ENCODE peak calls at places on chromosome 18, in nine cellular contexts. V is lower lobe of right lung, Q is kidney epithelial cell, J is tibial artery, F is lung, K is colonic mucosa, H is GM13977, M is GM23338, I is epithelial cell of proximal tubule. B is an unnamed sample.

GRCh38 chr18:68840554-68841263 is 42.8 kb downstream of the CCDC102B start:
- DNase-seq in J (no peak), I (peak), K (no peak), V (no peak), H (no peak), F (peak), M (peak), Q (peak), B (no peak)

GRCh38 chr18:60563082-60563481 is 190.5 kb upstream of the MC4R start:
- DNase-seq in H (no peak), K (no peak), F (no peak), M (no peak), V (no peak), I (no peak), Q (no peak), J (no peak), B (no peak)

GRCh38 chr18:9838144-9838877 is 47.5 kb upstream of the TXNDC2 start:
- DNase-seq in F (peak), V (peak), H (no peak), I (peak), M (peak), Q (no peak), J (no peak), K (no peak), B (no peak)

GRCh38 chr18:31555971-31556747 is 35.5 kb upstream of the TTR start:
- DNase-seq in M (peak), H (peak), J (no peak), Q (peak), V (no peak), F (no peak), K (peak), I (peak), B (peak)

GRCh38 chr18:42821492-42821891 is 294.0 kb downstream of the RIT2 start:
- DNase-seq in I (no peak), M (no peak), Q (no peak), V (no peak), H (no peak), J (no peak), F (no peak), K (no peak), B (no peak)

GRCh38 chr18:63083555-63083954 is 236.0 kb downstream of the BCL2 start:
- DNase-seq in K (no peak), F (no peak), I (no peak), Q (no peak), H (no peak), V (no peak), J (no peak), M (no peak), B (no peak)

GRCh38 chr18:33128581-33128980 is 311.9 kb downstream of the CCDC178 start:
- DNase-seq in H (no peak), K (no peak), V (no peak), I (no peak), F (no peak), M (no peak), J (no peak), Q (no peak), B (no peak)

GRCh38 chr18:42274488-42275137 is 319.6 kb downstream of the PIK3C3 start:
- DNase-seq in M (peak), I (no peak), V (no peak), F (no peak), H (peak), Q (no peak), K (no peak), J (no peak), B (peak)

GRCh38 chr18:79897940-79898625 is 53.4 kb downstream of the SLC66A2 start:
- DNase-seq in Q (no peak), J (no peak), M (no peak), H (no peak), V (no peak), I (no peak), K (no peak), F (no peak), B (no peak)

GRCh38 chr18:398866-399637 is 101.4 kb downstream of the COLEC12 start:
- DNase-seq in Q (no peak), I (no peak), K (no peak), J (no peak), H (no peak), M (no peak), F (no peak), V (no peak), B (no peak)

GRCh38 chr18:8167036-8167435 is 442.2 kb upstream of the RAB12 start:
- DNase-seq in J (no peak), V (no peak), Q (no peak), M (no peak), K (no peak), F (no peak), I (no peak), H (no peak), B (no peak)

GRCh38 chr18:24078391-24078790 is 60.5 kb upstream of the CABYR start:
- DNase-seq in K (no peak), M (no peak), F (no peak), V (no peak), Q (no peak), J (no peak), H (no peak), I (no peak), B (no peak)

GRCh38 chr18:25727281-25727680 is 363.1 kb downstream of the SS18 start:
- DNase-seq in K (no peak), Q (no peak), M (no peak), J (no peak), I (no peak), V (no peak), F (no peak), H (no peak), B (no peak)

GRCh38 chr18:61443311-61443710 is 110.1 kb downstream of the CDH20 start:
- DNase-seq in J (no peak), Q (no peak), H (no peak), V (no peak), F (no peak), M (no peak), K (no peak), I (no peak), B (no peak)

GRCh38 chr18:3424280-3424890 is 25.6 kb upstream of the TGIF1 start:
- DNase-seq in J (no peak), F (no peak), I (no peak), Q (no peak), K (no peak), V (no peak), H (no peak), M (no peak), B (no peak)

DNA sequence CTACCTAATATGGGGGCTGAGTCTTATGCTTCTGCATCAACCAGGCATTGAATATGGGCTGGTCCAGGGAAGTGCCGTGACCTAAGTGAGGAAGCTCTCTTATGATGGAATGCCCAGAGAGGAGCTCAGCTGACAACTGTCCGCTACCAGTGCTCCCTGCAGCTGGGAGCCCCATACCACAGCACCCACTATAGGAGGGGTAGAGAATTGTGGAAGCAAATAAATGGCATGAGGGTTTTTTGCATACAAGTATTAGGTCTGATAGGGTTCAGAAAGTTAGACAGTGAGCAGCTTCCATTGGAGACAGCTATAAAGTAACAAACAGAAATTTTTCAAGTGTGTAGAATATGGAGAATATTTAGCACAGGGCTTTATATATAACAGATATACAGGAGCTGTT is 4.6 kb downstream of the TIMM21 start:
- DNase-seq in M (peak), F (no peak), I (no peak), H (no peak), J (no peak), K (no peak), Q (no peak), V (no peak), B (no peak)
- TF ChIP-seq CTCF in M (peak), F (no peak), I (peak), H (no peak), J (no peak), K (no peak), Q (peak), V (no peak), B (no peak)

GRCh38 chr18:49168970-49169619 is 218.3 kb upstream of the SMAD7 start:
- DNase-seq in H (peak), J (no peak), I (no peak), V (no peak), F (peak), M (peak), Q (no peak), K (peak), B (peak)
- TF ChIP-seq CTCF in H (peak), J (no peak), I (peak), V (no peak), F (no peak), M (peak), Q (no peak), K (no peak), B (no peak)

DNA sequence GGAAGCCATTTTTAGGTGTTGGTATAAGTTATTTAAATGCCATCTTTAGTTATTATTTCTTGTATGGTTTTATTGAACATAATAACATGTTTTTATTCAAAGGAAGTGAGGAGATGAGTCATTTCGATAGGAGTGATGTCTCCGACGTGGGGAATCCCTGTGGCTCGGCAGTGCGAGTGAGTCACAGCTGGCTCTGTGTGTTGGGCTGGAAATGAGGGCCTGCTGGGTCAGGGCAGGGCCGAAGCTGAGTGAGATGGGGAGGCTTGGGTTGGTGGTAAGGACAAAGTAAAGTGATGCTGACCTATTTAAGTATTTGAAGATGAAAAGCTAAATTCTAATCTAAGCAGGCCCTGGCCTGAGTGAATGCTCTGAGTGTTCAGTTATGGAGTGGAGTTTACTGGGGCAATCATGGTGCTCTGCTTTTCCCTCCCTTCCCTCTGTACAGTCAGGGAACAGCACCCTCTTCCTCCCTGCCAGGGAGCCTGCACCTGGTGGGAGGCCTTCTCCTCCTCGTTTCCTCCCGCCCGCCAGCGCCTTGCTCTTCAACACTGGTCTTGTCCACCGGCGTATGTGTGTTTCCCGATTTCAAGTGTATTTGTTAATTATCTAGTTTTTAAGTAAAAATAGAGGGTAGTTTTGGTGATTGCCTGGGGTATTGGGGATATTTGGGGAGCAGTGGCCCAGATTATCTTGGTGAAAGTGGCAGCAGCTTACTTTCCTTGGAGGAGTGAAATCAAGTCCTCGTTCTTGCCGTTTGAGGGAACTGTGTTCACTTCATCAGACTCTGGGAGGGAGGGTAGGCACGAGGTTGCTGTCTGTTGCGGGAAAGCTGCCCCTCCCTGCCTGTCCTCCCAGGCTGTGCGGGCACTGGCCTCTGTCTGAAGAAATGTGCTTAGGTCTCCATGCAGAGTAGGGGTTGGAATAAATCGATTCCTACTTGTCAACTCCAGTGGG is 157.0 kb downstream of the LDLRAD4 start:
- DNase-seq in J (peak), I (no peak), M (no peak), Q (peak), H (peak), V (no peak), K (no peak), F (peak), B (peak)
- TF ChIP-seq CTCF in J (no peak), I (no peak), M (no peak), Q (peak), H (no peak), V (no peak), K (no peak), F (no peak), B (no peak)

DNA sequence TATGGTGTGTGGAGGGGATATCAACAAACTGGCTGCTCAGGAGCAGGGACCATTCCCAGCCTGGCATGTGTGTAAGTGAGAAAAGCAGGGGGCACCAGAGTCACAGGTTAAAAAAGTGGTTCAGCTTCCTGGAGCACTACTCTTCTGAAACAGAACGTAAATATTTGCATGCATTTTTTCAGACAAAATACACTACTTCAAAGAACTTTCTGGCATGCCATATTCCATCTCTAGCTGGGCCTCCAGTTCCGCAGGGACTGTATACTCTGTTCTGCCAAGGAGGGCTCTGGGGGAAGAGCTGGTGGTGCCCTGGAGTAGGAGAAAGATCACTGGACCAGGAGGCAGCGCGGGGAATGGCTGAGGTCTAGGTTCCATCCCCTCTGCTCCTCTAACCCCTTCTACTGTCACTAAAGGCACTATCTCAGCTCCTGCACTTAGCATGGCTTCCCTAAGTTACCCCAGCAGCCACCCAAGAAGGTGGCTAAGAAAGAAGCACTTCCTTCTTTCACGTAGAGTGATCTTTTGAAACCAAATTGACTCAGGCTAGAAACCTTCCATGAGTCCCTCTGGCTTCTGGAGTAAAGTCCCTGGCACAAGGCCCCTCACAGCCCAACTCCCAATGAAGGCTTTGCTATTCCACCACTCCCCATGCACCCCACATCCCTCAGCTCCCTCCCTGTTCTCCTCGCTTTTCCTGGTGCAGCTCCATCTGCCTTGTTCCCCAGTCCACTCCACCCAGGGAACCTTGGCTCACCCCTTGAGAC is 57.6 kb upstream of the CABLES1 start:
- DNase-seq in Q (no peak), J (no peak), I (no peak), H (no peak), F (no peak), M (peak), K (no peak), V (no peak), B (peak)
- TF ChIP-seq CTCF in Q (peak), J (no peak), I (peak), H (no peak), F (no peak), M (peak), K (peak), V (peak), B (no peak)

GRCh38 chr18:78429127-78430108 is 550.2 kb upstream of the SALL3 start:
- DNase-seq in F (no peak), K (no peak), V (no peak), H (no peak), J (no peak), M (no peak), Q (no peak), I (no peak), B (no peak)

GRCh38 chr18:78436110-78436509 is 543.5 kb upstream of the SALL3 start:
- DNase-seq in Q (no peak), H (no peak), F (no peak), K (no peak), V (no peak), J (no peak), M (no peak), I (no peak), B (no peak)

GRCh38 chr18:78430171-78430857 is 549.3 kb upstream of the SALL3 start:
- DNase-seq in Q (no peak), H (no peak), M (no peak), J (no peak), V (no peak), I (no peak), K (no peak), F (no peak), B (no peak)

GRCh38 chr18:78427081-78427480 is 552.5 kb upstream of the SALL3 start:
- DNase-seq in K (no peak), F (no peak), V (no peak), J (no peak), M (no peak), I (no peak), H (no peak), Q (no peak), B (no peak)

DNA sequence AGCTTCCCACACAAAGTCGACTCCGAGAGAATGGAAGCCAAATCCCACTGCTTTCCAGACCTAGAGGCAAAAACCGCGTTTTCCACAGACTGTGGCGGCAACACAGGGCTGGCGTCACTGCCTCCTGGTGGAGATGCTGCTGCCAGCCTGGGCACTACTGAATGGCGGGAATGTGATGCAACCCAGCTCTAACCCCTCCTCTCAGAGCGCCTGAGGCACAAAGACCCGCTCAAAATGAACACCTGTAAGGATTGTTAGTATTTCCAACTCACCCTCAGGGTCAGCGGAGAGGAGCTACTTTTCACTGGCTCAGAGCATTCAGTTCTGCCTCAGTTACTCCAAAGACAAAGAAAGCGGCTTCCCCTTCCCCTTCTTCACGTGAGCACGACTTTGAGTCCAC is 548.0 kb upstream of the SALL3 start:
- DNase-seq in M (no peak), V (no peak), I (no peak), H (no peak), F (no peak), Q (no peak), J (no peak), K (no peak), B (no peak)
- TF ChIP-seq CTCF in M (no peak), V (no peak), I (no peak), H (no peak), F (no peak), Q (no peak), J (no peak), K (no peak), B (no peak)

DNA sequence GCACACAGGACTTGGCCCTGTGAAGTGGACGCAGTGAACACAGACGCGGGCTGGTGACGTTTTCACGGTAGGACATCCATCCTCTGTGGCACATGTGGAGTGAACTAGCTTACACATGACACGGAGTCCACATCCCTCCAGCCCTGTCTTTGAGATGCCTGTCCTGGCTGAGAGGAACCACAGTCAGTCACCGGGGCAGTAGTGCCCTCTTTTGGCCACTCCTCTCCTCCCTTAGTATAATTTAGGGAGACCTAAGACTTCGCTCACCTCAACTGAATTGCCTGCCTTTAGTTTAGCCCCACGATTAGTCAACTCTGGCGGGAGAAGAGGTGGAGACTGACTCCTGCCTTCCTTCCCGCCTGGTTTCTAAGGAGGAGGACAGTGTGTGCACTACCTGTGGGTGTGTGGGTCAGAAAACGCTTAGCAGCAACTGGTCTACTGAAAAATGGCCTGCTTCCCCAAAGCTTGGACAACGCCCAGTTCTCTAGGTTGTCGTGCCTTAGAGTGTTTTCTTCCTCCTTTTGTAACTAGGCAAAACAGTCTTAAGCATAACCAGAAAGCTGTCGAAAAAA is 70.6 kb downstream of the MBP start:
- DNase-seq in J (no peak), V (peak), F (no peak), Q (no peak), I (no peak), K (no peak), M (peak), H (peak), B (peak)
- TF ChIP-seq CTCF in J (no peak), V (peak), F (no peak), Q (no peak), I (no peak), K (no peak), M (peak), H (no peak), B (no peak)

DNA sequence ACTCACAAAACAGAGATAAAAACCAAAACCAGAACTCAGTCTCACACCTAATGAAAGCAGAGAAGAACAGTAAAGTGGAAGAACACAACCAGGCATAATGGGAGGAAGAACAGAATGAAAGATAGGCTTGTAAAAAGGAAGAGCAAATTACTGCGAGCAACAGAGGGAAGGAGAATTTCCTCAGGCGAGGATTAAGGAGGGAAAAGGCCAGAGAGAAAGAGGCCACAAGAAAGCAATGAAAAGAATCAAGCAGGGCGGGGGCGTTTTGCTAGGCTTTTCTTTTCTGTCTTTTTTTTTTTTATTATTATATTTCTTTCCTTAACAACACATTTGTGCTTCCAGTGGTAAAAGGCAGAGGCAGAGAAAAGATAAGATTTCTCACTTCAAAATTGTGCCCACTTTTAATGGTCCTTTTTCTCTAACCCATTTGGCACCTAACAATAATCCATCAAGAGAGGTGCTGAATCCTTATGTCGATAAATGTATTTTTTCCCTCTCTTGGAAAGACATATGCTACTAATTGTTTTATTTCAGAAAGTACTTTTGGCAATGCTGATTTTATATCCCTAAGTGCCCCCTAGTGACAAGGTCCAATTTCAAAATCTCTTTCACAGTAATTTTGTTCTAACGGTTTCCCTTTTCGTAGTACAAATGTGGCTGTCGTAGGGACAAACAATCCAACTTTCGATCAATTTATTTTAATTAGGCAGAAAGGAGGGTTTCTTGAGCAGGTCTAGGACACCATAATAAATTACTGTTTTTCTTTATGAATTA is 138.7 kb upstream of the AQP4 start:
- DNase-seq in K (no peak), V (no peak), Q (no peak), J (no peak), H (no peak), I (no peak), M (peak), F (no peak), B (no peak)
- TF ChIP-seq CTCF in K (no peak), V (peak), Q (peak), J (peak), H (peak), I (peak), M (peak), F (no peak), B (no peak)

GRCh38 chr18:59057493-59057795 is 82.2 kb upstream of the SEC11C start:
- DNase-seq in J (no peak), V (no peak), F (no peak), K (no peak), Q (no peak), M (no peak), I (no peak), H (no peak), B (no peak)
- TF ChIP-seq CTCF in J (no peak), V (no peak), F (no peak), K (no peak), Q (no peak), M (no peak), I (no peak), H (no peak), B (peak)